ENCODE peak calls at places on chromosomes 6 and 20, in four cellular contexts. V, N, Z and D are unnamed samples.

GRCh38 chr6:162056745-162057144 is 670.8 kb downstream of the PRKN start:
- DNase-seq in N (peak), Z (no peak), V (peak), D (no peak)

GRCh38 chr6:98824163-98824906 is 10.0 kb upstream of the POU3F2 start:
- DNase-seq in Z (no peak), V (no peak), N (no peak), D (no peak)

GRCh38 chr20:58268936-58269619 is 40.4 kb upstream of the RAB22A start:
- DNase-seq in N (no peak), V (no peak), Z (peak), D (no peak)

GRCh38 chr6:1473598-1473997 is 84.2 kb downstream of the FOXF2 start:
- DNase-seq in V (no peak), Z (no peak), N (no peak), D (no peak)

GRCh38 chr6:90078513-90079289 is 184.4 kb downstream of the GJA10 start:
- DNase-seq in N (no peak), V (no peak), Z (peak), D (no peak)

GRCh38 chr20:42901689-42902518 is 287.8 kb downstream of the PTPRT start:
- DNase-seq in V (no peak), N (peak), Z (no peak), D (no peak)

GRCh38 chr6:150169609-150170008 is 26.8 kb downstream of the PPP1R14C start:
- DNase-seq in V (no peak), N (no peak), Z (no peak), D (no peak)

GRCh38 chr6:169960531-169960890 is 209.1 kb downstream of the ERMARD start:
- DNase-seq in V (no peak), Z (no peak), N (no peak), D (no peak)

GRCh38 chr20:20593447-20594170 is 118.8 kb downstream of the RALGAPA2 start:
- DNase-seq in N (peak), V (peak), Z (peak), D (peak)

GRCh38 chr6:85537055-85537494 is 56.6 kb downstream of the SNX14 start:
- DNase-seq in V (no peak), Z (no peak), N (no peak), D (peak)

GRCh38 chr6:45488269-45488668 is 110.5 kb upstream of the SUPT3H start:
- DNase-seq in V (no peak), N (no peak), Z (no peak), D (no peak)

GRCh38 chr20:7673841-7674240 is 266.4 kb downstream of the HAO1 start:
- DNase-seq in V (no peak), Z (no peak), N (no peak), D (no peak)

GRCh38 chr20:22390543-22390903 is 193.8 kb downstream of the FOXA2 start:
- DNase-seq in Z (no peak), V (no peak), N (no peak), D (no peak)

GRCh38 chr20:21796059-21796458 is 90.6 kb downstream of the PAX1 start:
- DNase-seq in N (peak), V (no peak), Z (no peak), D (no peak)

GRCh38 chr6:130973521-130974277 is 89.3 kb downstream of the EPB41L2 start:
- DNase-seq in V (no peak), Z (no peak), N (no peak), D (no peak)

GRCh38 chr6:119348308-119349040 is 1.1 kb downstream of the MAN1A1 start:
- DNase-seq in Z (peak), N (peak), V (no peak), D (peak)

GRCh38 chr20:33647603-33648395 is 14.3 kb upstream of the C20orf144 start:
- DNase-seq in V (no peak), Z (no peak), N (no peak), D (peak)

GRCh38 chr6:144955392-144955791 is 670.3 kb downstream of the UTRN start:
- DNase-seq in V (no peak), Z (no peak), N (no peak), D (no peak)

GRCh38 chr6:144952456-144953240 is 667.5 kb downstream of the UTRN start:
- DNase-seq in Z (no peak), N (no peak), V (no peak), D (no peak)

GRCh38 chr6:144955853-144956252 is 670.7 kb downstream of the UTRN start:
- DNase-seq in N (no peak), V (no peak), Z (no peak), D (no peak)

GRCh38 chr6:144953552-144954240 is 668.6 kb downstream of the UTRN start:
- DNase-seq in V (peak), N (no peak), Z (no peak), D (no peak)

GRCh38 chr6:144954241-144954556 is 669.1 kb downstream of the UTRN start:
- DNase-seq in V (no peak), Z (no peak), N (no peak), D (no peak)
- H2AFZ ChIP-seq in V (no peak), Z (no peak), N (no peak), D (no peak)

GRCh38 chr6:24355422-24355821 is 2.4 kb downstream of the DCDC2 start:
- DNase-seq in N (no peak), V (no peak), Z (no peak), D (no peak)

GRCh38 chr6:24358219-24358821 is 461 bp upstream of the DCDC2 start:
- DNase-seq in V (no peak), N (no peak), Z (no peak), D (no peak)

GRCh38 chr6:24356310-24357035 is 1.4 kb downstream of the DCDC2 start:
- DNase-seq in V (no peak), N (peak), Z (no peak), D (no peak)

GRCh38 chr6:24359640-24360454 is 2.0 kb upstream of the DCDC2 start:
- DNase-seq in Z (peak), N (no peak), V (peak), D (peak)

GRCh38 chr6:24357336-24358218 is at the start of gene DCDC2:
- DNase-seq in N (peak), Z (no peak), V (no peak), D (no peak)
- TF ChIP-seq POLR2A in N (peak), Z (no peak), V (no peak), D (no peak)

GRCh38 chr20:35192071-35192872 is 20.4 kb downstream of the PROCR start:
- DNase-seq in V (no peak), N (no peak), Z (peak), D (peak)

GRCh38 chr20:35190556-35190955 is 18.7 kb downstream of the PROCR start:
- DNase-seq in V (no peak), Z (no peak), N (no peak), D (no peak)

GRCh38 chr20:35191419-35191818 is 19.5 kb downstream of the PROCR start:
- DNase-seq in V (no peak), Z (no peak), N (no peak), D (no peak)

GRCh38 chr20:35181731-35182130 is 9.9 kb downstream of the PROCR start:
- DNase-seq in V (no peak), Z (no peak), N (no peak), D (no peak)

GRCh38 chr20:35187584-35188190 is 15.8 kb downstream of the PROCR start:
- DNase-seq in N (no peak), V (no peak), Z (no peak), D (no peak)
- TF ChIP-seq JUN in N (no peak), V (no peak), Z (no peak), D (no peak)

DNA sequence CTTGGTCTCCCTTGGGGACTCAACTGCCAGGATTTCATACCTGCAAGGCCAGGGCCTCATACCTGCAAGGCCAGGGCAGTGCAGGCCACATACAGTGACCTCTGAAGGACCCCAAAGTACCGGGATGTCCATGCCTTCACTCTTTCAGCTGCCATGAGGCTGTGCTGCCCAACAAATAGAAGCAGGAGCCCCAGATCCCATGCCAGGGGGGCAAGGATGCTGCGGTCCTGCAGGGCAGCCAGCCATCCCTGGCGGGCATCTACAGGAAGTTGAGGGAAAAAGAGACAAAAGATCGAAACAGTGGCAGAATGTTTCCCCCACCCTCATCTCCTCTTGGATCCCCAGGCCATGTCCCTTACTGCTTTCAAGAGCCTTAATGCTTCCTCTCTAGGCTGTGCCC is 799 bp downstream of the NRM start:
- DNase-seq in V (no peak), Z (no peak), N (no peak), D (no peak)
- H2AFZ ChIP-seq in V (no peak), Z (peak), N (no peak), D (no peak)

DNA sequence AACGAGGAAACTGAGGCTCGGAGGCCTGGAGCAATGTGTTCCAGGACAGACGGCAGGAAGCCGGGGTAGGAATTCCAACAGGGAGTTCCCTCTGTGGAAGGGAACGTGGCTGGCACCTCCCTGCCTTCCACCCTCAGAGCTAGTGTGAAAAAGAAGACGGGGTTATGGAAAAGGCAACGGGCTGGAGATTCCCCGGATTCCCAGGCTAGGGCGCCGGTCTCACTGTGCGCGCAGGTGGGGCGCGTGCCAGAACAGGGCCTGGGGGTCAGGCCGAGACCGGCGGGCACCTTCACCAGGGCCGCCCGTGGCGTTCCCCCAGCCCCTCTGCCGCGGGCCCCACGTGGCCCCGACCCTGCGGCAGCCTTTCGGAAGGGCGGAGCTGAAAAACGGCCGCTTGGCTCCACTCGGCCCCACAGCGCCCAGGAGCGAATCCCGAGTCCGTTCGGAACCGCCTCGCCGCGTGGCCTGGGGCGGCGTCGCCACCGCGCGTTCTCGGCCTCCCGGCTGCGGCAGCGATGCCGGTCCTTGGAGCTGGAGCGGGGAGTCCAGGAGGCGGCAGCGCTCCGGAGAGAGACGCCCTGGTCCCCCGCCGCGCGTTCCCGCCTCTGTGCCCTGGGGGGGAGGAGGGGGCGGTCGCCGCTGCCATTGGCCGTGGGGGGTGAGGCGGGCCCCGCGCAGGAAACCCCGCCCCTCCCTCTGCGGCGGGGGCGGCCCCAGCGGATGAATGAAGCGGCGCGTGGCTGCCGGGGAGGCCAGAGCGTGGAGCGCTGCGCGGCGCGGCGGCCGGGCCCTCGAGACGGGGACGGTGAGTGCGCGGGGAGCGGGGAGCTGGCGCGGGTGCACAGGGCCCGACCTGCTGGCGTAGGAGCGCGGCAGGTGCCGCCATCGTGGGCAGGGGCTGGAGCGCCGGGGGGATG is at the start of gene SLCO4A1:
- DNase-seq in Z (peak), V (no peak), N (peak), D (peak)
- TF ChIP-seq POLR2A in Z (peak), V (no peak), N (peak), D (no peak)

GRCh38 chr20:34938466-34939163 is 17.0 kb downstream of the GSS start:
- DNase-seq in N (no peak), Z (no peak), V (no peak), D (peak)

GRCh38 chr20:34943808-34944568 is 11.6 kb downstream of the GSS start:
- DNase-seq in N (no peak), V (no peak), Z (no peak), D (no peak)

GRCh38 chr20:34940126-34940525 is 15.5 kb downstream of the GSS start:
- DNase-seq in V (no peak), Z (no peak), N (no peak), D (no peak)

GRCh38 chr20:34942301-34942700 is 13.3 kb downstream of the GSS start:
- DNase-seq in Z (no peak), V (no peak), N (no peak), D (no peak)

DNA sequence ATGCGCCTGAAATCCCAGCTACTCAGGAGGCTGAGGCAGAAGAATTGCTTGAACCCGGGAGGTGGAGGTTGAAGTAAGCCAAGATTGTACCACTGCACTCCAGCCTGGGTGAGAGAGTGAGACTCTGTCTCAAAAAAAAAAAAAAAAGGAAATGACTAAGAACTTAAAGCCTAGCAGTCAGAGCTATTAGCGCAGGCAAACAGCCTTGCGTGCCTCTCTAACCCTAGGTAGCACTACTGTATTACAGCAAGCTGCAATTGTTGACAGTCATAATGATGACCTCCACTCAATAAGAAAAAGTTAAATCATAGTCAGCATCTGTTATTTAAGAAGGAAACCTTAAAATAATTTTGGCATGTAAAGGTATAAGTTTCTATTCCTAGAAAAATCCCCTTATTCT is 14.4 kb downstream of the GSS start:
- DNase-seq in V (no peak), N (no peak), Z (no peak), D (peak)
- TF ChIP-seq JUN in V (no peak), N (no peak), Z (no peak), D (no peak)

GRCh38 chr6:68559052-68559451 is 76.0 kb upstream of the ADGRB3 start:
- DNase-seq in V (no peak), Z (peak), N (no peak), D (no peak)
- H2AFZ ChIP-seq in V (no peak), Z (peak), N (no peak), D (no peak)

GRCh38 chr20:10673831-10674683 is at the start of gene JAG1:
- DNase-seq in N (peak), V (peak), Z (peak), D (peak)
- TF ChIP-seq POLR2A in N (peak), V (peak), Z (no peak), D (peak)